ENCODE peak calls at places on chromosome 2, in four cellular contexts. S is HepG2, C is K562, Z is GM12878. N is an unnamed sample.

GRCh38 chr2:101766337-101766736 is 68.8 kb downstream of the MAP4K4 start:
- DNase-seq in S (no peak), C (no peak), Z (no peak), N (no peak)

GRCh38 chr2:43218550-43219382 is 7.6 kb downstream of the ZFP36L2 start:
- DNase-seq in S (peak; percentile 76), C (peak; percentile 58), Z (no peak), N (no peak)

GRCh38 chr2:173881886-173882285 is 83.3 kb downstream of the SP3 start:
- DNase-seq in S (no peak), C (no peak), Z (no peak), N (no peak)

GRCh38 chr2:77487074-77487803 is 34.9 kb downstream of the LRRTM4 start:
- DNase-seq in S (no peak), C (no peak), Z (no peak), N (peak; percentile 16)

GRCh38 chr2:28654981-28655322 is 96.7 kb upstream of the PPP1CB start:
- DNase-seq in S (no peak), C (no peak), Z (no peak), N (no peak)

GRCh38 chr2:233285921-233286320 is 21.7 kb upstream of the SAG start:
- DNase-seq in S (no peak), C (no peak), Z (no peak), N (no peak)

GRCh38 chr2:200613692-200614091 is 27.9 kb downstream of the AOX1 start:
- DNase-seq in S (no peak), C (no peak), Z (no peak), N (no peak)

GRCh38 chr2:211128287-211128686 is 571.9 kb downstream of the CPS1 start:
- DNase-seq in S (no peak), C (no peak), Z (no peak), N (no peak)

GRCh38 chr2:238274152-238274865 is 14.1 kb downstream of the PER2 start:
- DNase-seq in S (no peak), C (no peak), Z (no peak), N (no peak)

GRCh38 chr2:69086466-69086865 is 73.5 kb downstream of the ANTXR1 start:
- DNase-seq in S (no peak), C (no peak), Z (no peak), N (no peak)

GRCh38 chr2:152284398-152284797 is 50.6 kb upstream of the FMNL2 start:
- DNase-seq in S (no peak), C (no peak), Z (no peak), N (no peak)

GRCh38 chr2:102099536-102100293 is 42.8 kb upstream of the IL1R1 start:
- DNase-seq in S (no peak), C (no peak), Z (no peak), N (no peak)

GRCh38 chr2:64930159-64930558 is 59.0 kb upstream of the SLC1A4 start:
- DNase-seq in S (no peak), C (no peak), Z (no peak), N (no peak)

GRCh38 chr2:68223419-68223818 is 28.9 kb downstream of the PPP3R1 start:
- DNase-seq in S (no peak), C (no peak), Z (no peak), N (no peak)

DNA sequence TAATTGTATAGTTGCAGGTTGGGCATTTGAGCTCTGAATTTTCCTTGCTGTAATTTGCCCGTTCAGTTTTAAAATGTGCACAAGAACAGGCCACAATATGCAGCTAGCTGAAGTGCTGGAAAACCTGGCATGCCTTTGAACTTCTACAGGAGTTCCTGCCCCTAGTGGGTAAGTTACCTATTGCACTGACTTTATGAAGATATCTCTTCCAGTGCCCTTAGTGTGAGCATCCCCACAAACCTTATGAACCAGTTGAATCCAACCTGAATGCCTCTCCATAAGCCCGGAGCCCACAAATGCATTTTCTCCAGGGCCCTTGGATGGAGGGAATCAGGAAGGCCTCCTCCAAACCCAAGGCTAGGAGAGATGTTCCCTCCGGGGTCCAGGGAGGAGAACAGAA is 106.8 kb downstream of the XRCC5 start:
- DNase-seq in S (peak; percentile 59), C (peak; percentile 28), Z (no peak), N (no peak)
- TF ChIP-seq CTCF in S (peak; percentile 30), C (peak; percentile 51), Z (peak; percentile 46), N (peak; percentile 56)

GRCh38 chr2:197674546-197674945 is 841 bp downstream of the RFTN2 start:
- DNase-seq in S (no peak), C (no peak), Z (no peak), N (no peak)
- TF ChIP-seq ETV6 in S (no peak), C (no peak), Z (no peak), N (no peak)

GRCh38 chr2:188978291-188979081 is 4.3 kb downstream of the COL3A1 start:
- DNase-seq in S (peak; percentile 43), C (no peak), Z (peak; percentile 23), N (no peak)
- TF ChIP-seq CTCF in S (peak; percentile 66), C (no peak), Z (peak; percentile 24), N (no peak)

DNA sequence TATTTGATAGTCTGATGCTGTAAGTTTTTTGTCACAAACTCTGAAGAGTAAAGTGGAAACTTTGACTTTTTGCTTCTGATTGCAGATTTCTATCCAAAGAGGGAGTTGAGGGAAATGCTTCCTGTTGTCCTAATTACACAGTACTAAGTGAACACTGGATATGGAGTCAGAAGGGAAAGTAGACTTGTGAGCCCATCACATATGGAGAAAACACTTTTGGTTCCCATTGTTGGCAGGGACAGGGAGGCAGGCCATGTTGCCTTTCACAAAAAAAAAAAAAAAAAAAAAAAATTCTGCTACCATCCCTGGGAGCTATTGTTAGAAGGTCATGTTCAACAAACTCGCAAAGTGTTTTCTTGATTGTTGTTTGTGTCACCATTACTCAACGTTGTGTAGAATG is 144.3 kb downstream of the RPIA start:
- DNase-seq in S (no peak), C (no peak), Z (no peak), N (no peak)
- TF ChIP-seq ETV6 in S (no peak), C (no peak), Z (no peak), N (no peak)

DNA sequence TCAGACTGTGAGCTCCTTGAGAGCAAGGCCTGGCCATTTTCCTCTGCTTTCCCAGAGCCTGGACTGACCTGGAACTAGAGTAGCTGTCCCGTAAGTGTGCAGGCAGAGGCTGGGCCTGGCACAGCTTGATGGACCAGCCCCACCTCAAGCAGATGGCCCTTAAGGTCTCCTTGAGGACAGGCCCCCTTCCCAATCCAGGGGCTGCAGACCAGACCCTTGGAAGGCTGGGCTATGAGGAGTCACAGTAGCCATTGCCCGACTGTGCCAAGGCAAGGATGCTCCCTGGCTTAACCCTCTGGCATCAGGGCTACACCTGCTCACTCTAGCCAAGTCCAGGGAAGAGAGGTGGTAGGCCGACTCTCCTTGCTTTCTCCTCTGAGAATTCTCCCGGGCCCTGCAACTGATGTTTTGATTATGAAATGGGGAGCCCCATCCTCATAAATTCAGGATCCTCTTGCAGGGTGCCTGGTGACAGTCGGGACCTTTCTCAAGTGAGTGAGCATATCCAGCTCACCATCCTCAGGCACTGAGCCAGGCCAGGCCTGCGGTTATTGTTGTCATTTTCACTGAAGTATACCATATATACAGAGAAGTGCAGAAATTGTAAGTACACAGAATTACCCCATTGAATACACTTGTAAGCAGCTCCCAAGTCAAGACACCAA is 51.7 kb downstream of the DPYSL5 start:
- DNase-seq in S (no peak), C (no peak), Z (no peak), N (no peak)
- TF ChIP-seq CTCF in S (no peak), C (no peak), Z (no peak), N (no peak)